ENCODE peak calls at places on chromosomes 5 and 9, in ten cellular contexts. V is astrocyte of the spinal cord; Z is activated CD4-positive, alpha-beta memory T cell treated with anti-CD3 and anti-CD28 coated beads, Interleukin-2, amount 10 ng/mL, durations not matched to agents 7 days and 5 days; A is psoas muscle; C is CD8-positive, alpha-beta memory T cell; M is germinal center; R is T-helper 1 cell; W is HFF-Myc; U is GM04503; B is esophagus squamous epithelium. Y is an unnamed sample.

GRCh38 chr5:67672633-67673032 is 476.0 kb upstream of the CD180 start:
- DNase-seq in C (no peak), M (no peak), W (no peak), V (no peak), R (no peak), B (no peak), U (peak), A (no peak), Z (no peak), Y (no peak)

GRCh38 chr5:1112596-1113331 is 901 bp upstream of the SLC12A7 start:
- DNase-seq in B (no peak), Z (no peak), U (no peak), W (no peak), A (no peak), C (no peak), R (no peak), M (no peak), V (no peak), Y (no peak)

GRCh38 chr5:177490311-177490991 is 7.0 kb downstream of the PDLIM7 start:
- DNase-seq in C (no peak), V (no peak), R (no peak), W (no peak), Z (no peak), A (no peak), U (no peak), M (no peak), B (no peak), Y (no peak)

GRCh38 chr5:2738156-2738699 is 13.2 kb downstream of the IRX2 start:
- DNase-seq in M (no peak), Z (no peak), W (no peak), A (no peak), U (no peak), B (no peak), V (no peak), C (no peak), R (no peak), Y (no peak)

GRCh38 chr5:80083115-80083890 is 48.2 kb downstream of the THBS4 start:
- DNase-seq in R (no peak), V (peak), Z (peak), B (no peak), M (peak), W (peak), C (no peak), A (no peak), U (no peak), Y (peak)

GRCh38 chr5:146041180-146041789 is 64.1 kb downstream of the PLAC8L1 start:
- DNase-seq in C (no peak), W (no peak), V (no peak), U (no peak), M (no peak), R (no peak), A (no peak), B (no peak), Z (no peak), Y (no peak)

GRCh38 chr5:472076-472655 is 29.2 kb downstream of the EXOC3 start:
- DNase-seq in W (no peak), A (peak), U (no peak), R (no peak), C (no peak), V (no peak), Z (peak), M (no peak), B (no peak), Y (peak)

GRCh38 chr9:35162605-35163315 is 951 bp downstream of the UNC13B start:
- DNase-seq in V (peak), M (no peak), B (no peak), R (no peak), Z (no peak), C (no peak), A (no peak), U (no peak), W (no peak), Y (no peak)

GRCh38 chr5:3599283-3600105 is 3.9 kb downstream of the IRX1 start:
- DNase-seq in Z (no peak), W (no peak), U (no peak), B (no peak), M (no peak), V (peak), C (no peak), R (no peak), A (no peak), Y (peak)

GRCh38 chr9:121935744-121936143 is 157.4 kb downstream of the TTLL11 start:
- DNase-seq in B (no peak), U (no peak), R (no peak), V (no peak), A (no peak), Z (no peak), M (no peak), C (no peak), W (no peak), Y (peak)

GRCh38 chr5:82670692-82671091 is 392.5 kb upstream of the RPS23 start:
- DNase-seq in C (no peak), B (no peak), A (no peak), M (no peak), R (no peak), W (no peak), U (no peak), Z (no peak), V (no peak), Y (no peak)

GRCh38 chr5:75395277-75395676 is 58.3 kb downstream of the HMGCR start:
- DNase-seq in A (no peak), M (no peak), B (no peak), C (no peak), U (no peak), R (no peak), Z (no peak), V (no peak), W (no peak), Y (no peak)

GRCh38 chr9:73074176-73074708 is 77.4 kb upstream of the ANXA1 start:
- DNase-seq in V (no peak), W (no peak), U (peak), M (no peak), B (no peak), Z (no peak), C (no peak), R (no peak), A (no peak), Y (no peak)

GRCh38 chr5:176447538-176447981 is 625 bp upstream of the FAF2 start:
- DNase-seq in Z (no peak), U (no peak), R (no peak), V (no peak), M (no peak), C (no peak), B (no peak), A (no peak), W (no peak), Y (no peak)

GRCh38 chr9:131754846-131755245 is 15.0 kb upstream of the RAPGEF1 start:
- DNase-seq in A (no peak), B (no peak), R (no peak), M (no peak), U (no peak), W (no peak), C (no peak), Z (no peak), V (no peak), Y (peak)

GRCh38 chr5:131363811-131364506 is 100.1 kb downstream of the CDC42SE2 start:
- DNase-seq in A (no peak), M (no peak), B (no peak), Z (no peak), W (no peak), R (no peak), U (no peak), V (no peak), C (no peak), Y (no peak)

GRCh38 chr9:120715331-120715924 is 1.2 kb upstream of the MEGF9 start:
- DNase-seq in B (no peak), R (no peak), V (peak), W (peak), U (peak), M (no peak), A (peak), Z (no peak), C (no peak), Y (peak)

GRCh38 chr9:99398241-99398640 is 176.2 kb downstream of the SEC61B start:
- DNase-seq in A (no peak), C (no peak), V (no peak), M (no peak), W (no peak), B (no peak), Z (no peak), R (no peak), U (no peak), Y (no peak)

GRCh38 chr5:30693326-30693725 is 500.2 kb upstream of the CDH6 start:
- DNase-seq in B (no peak), V (no peak), U (no peak), Z (no peak), M (no peak), R (no peak), C (no peak), A (no peak), W (no peak), Y (no peak)

GRCh38 chr9:86614871-86615849 is 260.9 kb upstream of the TUT7 start:
- DNase-seq in V (no peak), B (no peak), M (no peak), C (no peak), R (no peak), A (no peak), Z (no peak), W (no peak), U (peak), Y (peak)

GRCh38 chr5:43037929-43038510 is 2.1 kb downstream of the ANXA2R start:
- DNase-seq in U (no peak), B (no peak), C (peak), M (peak), R (peak), A (no peak), Z (peak), V (peak), W (no peak), Y (peak)

GRCh38 chr5:65482280-65482726 is 583 bp upstream of the ADAMTS6 start:
- DNase-seq in B (no peak), A (no peak), W (no peak), M (no peak), U (no peak), R (no peak), V (peak), C (no peak), Z (no peak), Y (peak)

GRCh38 chr9:105901514-105902109 is 207.3 kb downstream of the TMEM38B start:
- DNase-seq in V (peak), A (peak), U (no peak), R (no peak), W (no peak), Z (no peak), C (no peak), B (no peak), M (peak), Y (peak)

GRCh38 chr5:111675540-111675939 is 81.5 kb downstream of the NREP start:
- DNase-seq in B (no peak), W (no peak), A (no peak), R (no peak), Z (no peak), C (no peak), U (no peak), V (no peak), M (no peak), Y (no peak)

GRCh38 chr9:14485366-14485765 is 171.4 kb upstream of the NFIB start:
- DNase-seq in M (no peak), A (no peak), V (peak), C (no peak), W (no peak), Z (no peak), R (no peak), U (no peak), B (no peak), Y (no peak)

GRCh38 chr5:22431840-22432239 is 421.3 kb downstream of the CDH12 start:
- DNase-seq in M (no peak), A (no peak), V (no peak), B (no peak), C (no peak), Z (no peak), U (no peak), W (no peak), R (no peak), Y (no peak)

GRCh38 chr9:125966456-125966855 is 219.3 kb downstream of the PBX3 start:
- DNase-seq in W (no peak), Z (no peak), C (no peak), V (no peak), R (no peak), U (no peak), A (no peak), B (no peak), M (no peak), Y (no peak)

GRCh38 chr5:168843277-168843997 is 264.3 kb upstream of the PANK3 start:
- DNase-seq in C (no peak), B (no peak), R (no peak), A (no peak), M (no peak), V (no peak), W (no peak), Z (no peak), U (peak), Y (no peak)

GRCh38 chr9:35859310-35859994 is 10.7 kb downstream of the OR13J1 start:
- DNase-seq in R (no peak), W (no peak), U (no peak), M (no peak), B (no peak), A (peak), V (no peak), C (no peak), Z (no peak), Y (peak)